ENCODE peak calls at places on chromosomes 13 and 19, in four cellular contexts. N, L, W and S are unnamed samples.

GRCh38 chr19:44367024-44367423 is 10.5 kb upstream of the ZNF112 start:
- DNase-seq in N (no peak), L (no peak), W (no peak), S (peak)

GRCh38 chr13:113618455-113618854 is 33.9 kb downstream of the TFDP1 start:
- DNase-seq in N (no peak), L (no peak), W (no peak), S (no peak)

GRCh38 chr13:24709186-24709913 is 29.1 kb downstream of the ATP12A start:
- DNase-seq in N (no peak), L (no peak), W (no peak), S (no peak)

GRCh38 chr19:37778613-37779138 is 710 bp downstream of the ZNF573 start:
- DNase-seq in N (no peak), L (no peak), W (no peak), S (peak)

GRCh38 chr13:99941086-99941485 is 30.5 kb downstream of the ZIC5 start:
- DNase-seq in N (no peak), L (no peak), W (no peak), S (no peak)

GRCh38 chr19:34925278-34925855 is 1.3 kb upstream of the ZNF30 start:
- DNase-seq in N (no peak), L (no peak), W (no peak), S (no peak)

GRCh38 chr13:52085416-52085815 is 43.5 kb downstream of the NEK5 start:
- DNase-seq in N (no peak), L (no peak), W (no peak), S (peak)

GRCh38 chr13:91329736-91330135 is 17.8 kb upstream of the MIR17HG start:
- DNase-seq in N (no peak), L (no peak), W (no peak), S (no peak)

GRCh38 chr19:40640744-40641143 is 39.6 kb downstream of the LTBP4 start:
- DNase-seq in N (no peak), L (no peak), W (no peak), S (no peak)

GRCh38 chr13:80374453-80374852 is 33.5 kb upstream of the SPRY2 start:
- DNase-seq in N (peak), L (no peak), W (no peak), S (no peak)

GRCh38 chr13:73131247-73131646 is 72.4 kb downstream of the KLF5 start:
- DNase-seq in N (no peak), L (no peak), W (no peak), S (no peak)

GRCh38 chr19:12293771-12294307 is 844 bp downstream of the ZNF44 start:
- DNase-seq in N (peak), L (peak), W (peak), S (no peak)

GRCh38 chr13:45296259-45296658 is 44.7 kb downstream of the TPT1 start:
- DNase-seq in N (no peak), L (no peak), W (no peak), S (no peak)

GRCh38 chr13:110554227-110554836 is 7.2 kb downstream of the RAB20 start:
- DNase-seq in N (no peak), L (no peak), W (no peak), S (no peak)

GRCh38 chr13:49540552-49540951 is 44.8 kb downstream of the PHF11 start:
- DNase-seq in N (peak), L (peak), W (no peak), S (no peak)

GRCh38 chr13:36275190-36276002 is 22.2 kb downstream of the CCDC169 start:
- DNase-seq in N (peak), L (peak), W (peak), S (no peak)

GRCh38 chr13:43261018-43261417 is 237.6 kb downstream of the DNAJC15 start:
- DNase-seq in N (no peak), L (peak), W (no peak), S (no peak)

GRCh38 chr13:45092668-45093067 is 27.6 kb upstream of the GTF2F2 start:
- DNase-seq in N (no peak), L (peak), W (peak), S (peak)

GRCh38 chr13:111051656-111052232 is 63.4 kb upstream of the ARHGEF7 start:
- DNase-seq in N (no peak), L (no peak), W (no peak), S (no peak)

GRCh38 chr19:11736696-11737095 is 2.0 kb downstream of the ZNF823 start:
- DNase-seq in N (peak), L (peak), W (no peak), S (no peak)

GRCh38 chr13:54592201-54592600 is 1563.6 kb downstream of the OLFM4 start:
- DNase-seq in N (no peak), L (no peak), W (no peak), S (no peak)

GRCh38 chr13:20714563-20715339 is 11.3 kb downstream of the IL17D start:
- DNase-seq in N (no peak), L (no peak), W (no peak), S (no peak)

GRCh38 chr19:2487780-2488330 is 11.9 kb downstream of the GADD45B start:
- DNase-seq in N (no peak), L (no peak), W (no peak), S (no peak)

GRCh38 chr13:44415815-44416214 is 42.2 kb downstream of the SERP2 start:
- DNase-seq in N (no peak), L (no peak), W (no peak), S (no peak)

GRCh38 chr13:110726726-110727125 is 13.2 kb downstream of the ING1 start:
- DNase-seq in N (no peak), L (no peak), W (no peak), S (no peak)

GRCh38 chr13:35979378-35979911 is 151.7 kb downstream of the DCLK1 start:
- DNase-seq in N (peak), L (peak), W (peak), S (no peak)

GRCh38 chr19:58196911-58197616 is 14.2 kb downstream of the ZNF274 start:
- DNase-seq in N (no peak), L (peak), W (no peak), S (peak)

GRCh38 chr19:3163230-3163886 is 15.2 kb upstream of the S1PR4 start:
- DNase-seq in N (peak), L (peak), W (peak), S (no peak)

GRCh38 chr13:30145709-30146367 is 161.5 kb downstream of the KATNAL1 start:
- DNase-seq in N (no peak), L (no peak), W (no peak), S (no peak)

GRCh38 chr13:65594255-65594654 is 1635.9 kb downstream of the PCDH9 start:
- DNase-seq in N (no peak), L (no peak), W (no peak), S (no peak)

GRCh38 chr19:36638862-36639510 is 27.7 kb downstream of the ZNF461 start:
- DNase-seq in N (no peak), L (no peak), W (no peak), S (no peak)

GRCh38 chr19:56727731-56728130 is 56.2 kb upstream of the ZNF835 start:
- DNase-seq in N (no peak), L (no peak), W (peak), S (no peak)

GRCh38 chr13:56713656-56714055 is 427.1 kb upstream of the PRR20A start:
- DNase-seq in N (no peak), L (no peak), W (no peak), S (no peak)

GRCh38 chr19:16024266-16025107 is 51.8 kb upstream of the TPM4 start:
- DNase-seq in N (no peak), L (no peak), W (no peak), S (no peak)

GRCh38 chr13:41603917-41604316 is 146.6 kb downstream of the RGCC start:
- DNase-seq in N (no peak), L (peak), W (no peak), S (peak)

GRCh38 chr19:38792250-38793111 is 3.5 kb downstream of the LGALS7B start:
- DNase-seq in N (no peak), L (no peak), W (no peak), S (no peak)

GRCh38 chr13:76210262-76210661 is 574.1 kb downstream of the LMO7 start:
- DNase-seq in N (no peak), L (peak), W (no peak), S (peak)

GRCh38 chr13:112885782-112886268 is 83.2 kb upstream of the MCF2L start:
- DNase-seq in N (peak), L (peak), W (no peak), S (peak)

GRCh38 chr13:41007359-41008118 is 11.6 kb downstream of the ELF1 start:
- DNase-seq in N (no peak), L (peak), W (no peak), S (no peak)

GRCh38 chr19:14361824-14362223 is 19.4 kb upstream of the ADGRE5 start:
- DNase-seq in N (peak), L (no peak), W (no peak), S (no peak)

GRCh38 chr19:55376381-55376933 is at the start of gene TMEM190:
- DNase-seq in N (no peak), L (no peak), W (no peak), S (no peak)

GRCh38 chr19:55372316-55373081 is 2.2 kb upstream of the IL11 start:
- DNase-seq in N (no peak), L (peak), W (no peak), S (no peak)

GRCh38 chr19:55370305-55370988 is at the start of gene IL11:
- DNase-seq in N (no peak), L (peak), W (no peak), S (no peak)

GRCh38 chr19:55373993-55374757 is 2.5 kb upstream of the TMEM190 start:
- DNase-seq in N (no peak), L (no peak), W (no peak), S (no peak)

DNA sequence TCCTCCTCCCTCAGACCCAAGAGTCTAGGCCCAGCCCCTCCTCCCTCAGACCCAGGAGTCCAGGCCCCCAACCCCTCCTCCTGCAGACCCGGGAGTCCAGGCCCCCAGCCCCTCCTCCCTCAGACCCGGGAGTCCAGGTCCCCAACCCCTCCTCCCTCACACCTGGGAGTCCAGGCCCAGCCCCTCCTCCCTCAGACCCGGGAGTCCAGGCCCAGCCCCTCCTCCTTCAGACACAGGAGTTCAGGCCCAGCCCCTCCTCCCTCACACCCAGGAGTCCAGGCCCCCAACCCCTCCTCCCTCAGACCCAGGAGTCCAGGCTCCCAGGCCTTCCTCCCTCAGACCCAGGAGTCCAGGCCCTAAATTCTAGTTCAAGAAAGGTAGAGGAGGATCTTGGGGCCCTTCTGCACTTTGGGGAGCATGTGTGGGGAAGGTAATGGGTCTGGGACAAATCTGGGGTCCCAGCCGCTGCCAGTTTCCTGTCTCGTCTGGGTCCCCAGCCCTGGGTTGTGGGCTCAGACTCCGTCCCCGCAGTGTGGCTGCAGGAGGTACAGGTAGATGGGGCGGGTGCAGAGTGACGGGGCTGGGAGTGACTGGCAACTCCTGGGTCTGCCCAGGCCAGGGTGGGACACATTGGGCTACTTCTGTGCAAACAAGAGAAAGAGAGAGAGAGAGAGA is 3.2 kb upstream of the TMEM190 start:
- DNase-seq in N (no peak), L (no peak), W (no peak), S (no peak)
- H3K27ac ChIP-seq in N (no peak), L (peak), W (no peak), S (no peak)

DNA sequence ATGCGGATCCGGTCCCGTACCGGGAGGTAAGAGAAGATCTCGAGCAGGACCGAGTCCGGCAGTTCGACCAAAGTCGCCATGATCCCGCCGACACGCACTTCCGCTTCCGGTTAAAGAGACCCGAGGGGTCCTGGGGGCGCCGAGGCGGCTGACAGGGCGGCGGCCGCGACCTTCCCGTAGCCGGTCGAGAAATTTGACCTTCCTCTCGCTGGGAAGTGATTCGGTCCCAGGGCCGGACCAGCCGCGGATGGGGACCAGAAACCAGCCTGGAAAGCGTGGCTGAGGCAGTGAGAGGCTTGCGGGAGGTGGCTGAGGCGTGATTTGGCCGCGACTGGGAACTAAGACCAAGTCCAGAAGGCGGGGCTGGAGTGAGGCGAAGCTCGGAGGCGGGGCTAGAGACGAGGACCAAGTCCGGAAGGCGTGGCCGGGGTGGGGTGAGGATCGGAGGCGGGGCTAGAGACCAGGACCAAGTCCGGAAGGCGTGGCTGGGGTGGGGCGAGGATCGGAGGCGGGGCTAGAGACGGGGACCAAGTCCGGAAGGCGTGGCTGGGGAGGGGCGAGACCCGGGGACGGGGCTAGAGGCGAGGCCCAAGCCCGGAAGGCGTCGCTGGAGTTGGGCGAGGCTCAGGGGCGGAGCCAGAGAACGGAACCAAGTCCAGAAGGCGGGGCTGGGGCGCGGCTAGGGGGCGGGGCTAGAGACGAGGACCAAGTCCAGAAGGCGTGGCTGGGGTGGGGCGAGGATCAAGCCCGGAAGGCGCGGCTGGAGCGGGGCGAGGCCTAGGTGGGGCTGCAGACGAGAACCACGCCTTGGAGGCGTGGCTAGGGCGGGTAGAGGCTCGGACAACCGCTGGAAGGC is at the start of gene FBXL12:
- DNase-seq in N (peak), L (peak), W (peak), S (peak)
- TF ChIP-seq CTCF in N (no peak), L (no peak), W (no peak), S (no peak)

GRCh38 chr19:48629599-48630288 is 7.4 kb downstream of the DBP start:
- DNase-seq in N (peak), L (no peak), W (peak), S (no peak)

GRCh38 chr19:48627865-48628314 is 8.6 kb downstream of the SPHK2 start:
- DNase-seq in N (no peak), L (no peak), W (no peak), S (no peak)

GRCh38 chr19:48629297-48629598 is 7.9 kb downstream of the DBP start:
- DNase-seq in N (no peak), L (no peak), W (no peak), S (no peak)

GRCh38 chr19:48627211-48627864 is 8.0 kb downstream of the SPHK2 start:
- DNase-seq in N (no peak), L (no peak), W (no peak), S (no peak)

DNA sequence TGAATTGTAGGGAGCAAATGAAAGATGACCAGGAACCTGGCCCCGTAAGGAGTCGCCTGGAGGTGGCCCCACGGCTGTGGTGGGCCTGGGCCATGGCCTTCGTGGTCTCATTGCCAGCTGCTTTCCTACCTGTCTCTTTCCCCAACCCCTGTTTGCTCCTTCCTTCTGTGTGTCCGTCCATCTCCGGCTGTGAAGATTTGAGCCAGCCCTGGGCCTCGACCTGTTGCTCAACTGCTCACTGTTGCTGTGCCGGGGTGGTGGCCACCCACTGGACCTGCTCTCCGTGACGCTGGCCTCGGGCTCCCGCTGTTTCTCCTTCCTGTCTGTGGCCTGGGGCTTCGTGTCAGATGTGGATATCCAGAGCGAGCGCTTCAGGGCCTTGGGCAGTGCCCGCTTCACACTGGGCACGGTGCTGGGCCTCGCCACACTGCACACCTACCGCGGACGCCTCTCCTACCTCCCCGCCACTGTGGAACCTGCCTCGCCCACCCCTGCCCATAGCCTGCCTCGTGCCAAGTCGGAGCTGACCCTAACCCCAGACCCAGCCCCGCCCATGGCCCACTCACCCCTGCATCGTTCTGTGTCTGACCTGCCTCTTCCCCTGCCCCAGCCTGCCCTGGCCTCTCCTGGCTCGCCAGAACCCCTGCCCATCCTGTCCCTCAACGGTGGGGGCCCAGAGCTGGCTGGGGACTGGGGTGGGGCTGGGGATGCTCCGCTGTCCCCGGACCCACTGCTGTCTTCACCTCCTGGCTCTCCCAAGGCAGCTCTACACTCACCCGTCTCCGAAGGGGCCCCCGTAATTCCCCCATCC is 8.5 kb downstream of the DBP start:
- DNase-seq in N (no peak), L (no peak), W (no peak), S (no peak)
- H3K27ac ChIP-seq in N (no peak), L (no peak), W (peak), S (no peak)

GRCh38 chr19:28012361-28012760 is 1200.6 kb downstream of the UQCRFS1 start:
- DNase-seq in N (no peak), L (no peak), W (no peak), S (no peak)
- TF ChIP-seq CTCF in N (no peak), L (no peak), W (no peak), S (no peak)

GRCh38 chr13:59745395-59745788 is 418.3 kb downstream of the DIAPH3 start:
- DNase-seq in N (no peak), L (no peak), W (no peak), S (peak)

GRCh38 chr13:59744747-59745394 is 418.9 kb downstream of the DIAPH3 start:
- DNase-seq in N (no peak), L (no peak), W (no peak), S (no peak)

GRCh38 chr13:59743195-59743594 is 420.5 kb downstream of the DIAPH3 start:
- DNase-seq in N (no peak), L (no peak), W (no peak), S (no peak)

GRCh38 chr13:59746291-59746962 is 417.3 kb downstream of the DIAPH3 start:
- DNase-seq in N (no peak), L (peak), W (no peak), S (peak)

GRCh38 chr13:59742467-59742866 is 421.3 kb downstream of the DIAPH3 start:
- DNase-seq in N (no peak), L (no peak), W (no peak), S (no peak)
- H3K27ac ChIP-seq in N (no peak), L (no peak), W (no peak), S (no peak)

GRCh38 chr13:39765801-39766463 is 110.5 kb downstream of the COG6 start:
- DNase-seq in N (peak), L (peak), W (peak), S (no peak)
- TF ChIP-seq CTCF in N (no peak), L (peak), W (peak), S (peak)

GRCh38 chr19:17325133-17325532 is 9.5 kb downstream of the ANO8 start:
- DNase-seq in N (no peak), L (no peak), W (no peak), S (no peak)
- H3K27ac ChIP-seq in N (no peak), L (no peak), W (peak), S (no peak)

GRCh38 chr19:8096071-8096470 is 43.5 kb downstream of the CCL25 start:
- DNase-seq in N (no peak), L (peak), W (no peak), S (no peak)
- TF ChIP-seq CTCF in N (no peak), L (peak), W (no peak), S (no peak)

DNA sequence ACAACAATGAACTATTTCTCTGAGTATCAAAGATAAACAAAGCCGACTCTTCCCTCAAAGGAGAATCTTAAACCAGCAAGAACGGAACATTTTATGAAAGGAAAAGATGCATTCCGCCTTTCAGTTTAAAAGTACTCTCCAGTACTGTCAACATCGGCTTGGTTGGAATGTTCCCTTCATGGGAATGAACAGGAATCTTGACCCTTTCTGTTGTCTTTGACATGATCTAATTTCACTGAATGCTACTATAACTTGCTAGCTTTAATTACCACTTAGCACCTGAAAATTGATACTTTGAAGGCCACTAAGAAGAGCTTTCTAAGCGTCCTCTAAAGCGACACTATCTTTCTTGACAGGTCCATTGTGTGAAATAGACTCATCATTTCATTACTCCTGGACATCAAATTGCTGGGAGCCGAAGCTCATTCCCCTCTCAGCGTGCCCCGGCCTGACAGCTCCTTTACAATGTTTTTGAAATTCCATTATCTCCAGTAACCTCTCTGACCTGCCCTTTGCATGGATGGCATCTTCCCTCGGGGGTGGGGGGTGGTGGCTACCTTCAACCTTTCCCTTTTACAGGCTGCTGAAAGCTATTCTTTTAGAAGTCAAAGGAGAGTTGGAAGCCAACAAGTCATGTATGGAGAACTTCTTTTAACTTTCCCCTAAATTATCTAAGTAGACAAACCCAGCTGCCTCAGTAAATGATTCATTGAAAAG is 67.9 kb downstream of the EFNB2 start:
- DNase-seq in N (no peak), L (no peak), W (no peak), S (peak)
- H3K27ac ChIP-seq in N (no peak), L (no peak), W (no peak), S (no peak)